ENCODE peak calls at places on chromosome 11, in six cellular contexts. Z, H, S, M, J and V are unnamed samples.

GRCh38 chr11:8689726-8690255 is 7.2 kb downstream of the RPL27A start:
- DNase-seq in H (peak), M (no peak), Z (no peak), S (no peak), J (no peak), V (no peak)

GRCh38 chr11:68003846-68004550 is at the start of gene UNC93B1:
- DNase-seq in J (peak), S (peak), Z (peak), M (peak), H (peak), V (peak)

GRCh38 chr11:31818874-31819331 is 7.8 kb upstream of the PAX6 start:
- DNase-seq in Z (no peak), M (no peak), J (peak), H (no peak), S (no peak), V (no peak)

GRCh38 chr11:19321351-19321750 is 80.6 kb upstream of the E2F8 start:
- DNase-seq in H (no peak), M (no peak), J (peak), S (no peak), Z (no peak), V (no peak)

GRCh38 chr11:91795139-91795887 is 429.3 kb upstream of the FAT3 start:
- DNase-seq in M (no peak), S (no peak), H (peak), Z (peak), J (no peak), V (no peak)

GRCh38 chr11:131924001-131924400 is 553.6 kb downstream of the NTM start:
- DNase-seq in H (no peak), Z (no peak), S (no peak), J (no peak), M (no peak), V (no peak)

GRCh38 chr11:9313648-9314290 is 624 bp downstream of the TMEM41B start:
- DNase-seq in S (peak), M (peak), H (peak), Z (peak), J (peak), V (peak)

GRCh38 chr11:93942176-93942575 is 79.0 kb upstream of the HEPHL1 start:
- DNase-seq in H (no peak), M (no peak), J (no peak), Z (no peak), S (no peak), V (no peak)

GRCh38 chr11:121961228-121961860 is 154.7 kb downstream of the BLID start:
- DNase-seq in M (no peak), H (no peak), Z (no peak), S (no peak), J (no peak), V (no peak)

GRCh38 chr11:93952082-93952780 is 68.9 kb upstream of the HEPHL1 start:
- DNase-seq in J (no peak), Z (no peak), H (no peak), M (no peak), S (peak), V (no peak)

DNA sequence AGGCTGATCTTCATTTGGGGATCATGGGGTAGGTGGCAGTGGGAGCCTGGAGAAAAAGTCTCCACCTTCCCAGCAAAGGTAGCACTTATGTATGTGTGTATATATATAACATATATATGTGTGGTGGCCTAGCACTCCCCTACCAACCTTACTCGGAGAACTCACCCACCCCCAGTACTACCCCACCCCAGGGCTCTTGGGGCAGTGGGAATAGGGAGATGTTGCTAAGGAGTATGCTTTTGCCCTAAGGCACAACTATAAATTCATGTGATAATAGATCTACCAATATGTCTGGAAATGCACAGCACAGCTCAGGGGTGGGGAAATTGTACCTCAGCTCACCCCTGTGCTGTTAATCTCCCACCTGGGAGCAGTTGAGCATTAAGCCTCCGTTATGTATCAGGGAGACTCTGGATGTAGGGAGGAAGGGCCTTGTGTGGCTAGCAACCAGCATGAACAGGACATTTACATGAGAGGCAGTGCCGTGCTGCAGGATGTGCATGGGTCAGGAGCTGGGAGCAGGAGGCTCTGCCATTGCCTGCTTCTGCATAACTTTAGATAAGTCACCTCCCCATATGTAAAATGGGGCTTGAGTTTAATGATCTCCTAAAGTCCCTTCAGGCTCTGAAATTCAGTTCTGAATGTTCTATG is 57.3 kb downstream of the C11orf91 start:
- DNase-seq in J (peak), Z (no peak), S (no peak), M (no peak), H (no peak), V (no peak)
- H3K27ac ChIP-seq in J (no peak), Z (peak), S (no peak), M (no peak), H (no peak), V (peak)

GRCh38 chr11:69283446-69283845 is 10.5 kb upstream of the MYEOV start:
- DNase-seq in H (no peak), Z (no peak), J (no peak), M (no peak), S (no peak), V (no peak)
- H3K4me2 ChIP-seq in H (no peak), Z (no peak), J (no peak), M (no peak), S (no peak), V (no peak)

GRCh38 chr11:76252625-76253024 is 46.3 kb upstream of the WNT11 start:
- DNase-seq in M (no peak), H (no peak), J (no peak), S (no peak), Z (no peak), V (no peak)

GRCh38 chr11:76249195-76249741 is 43.0 kb upstream of the WNT11 start:
- DNase-seq in Z (no peak), S (no peak), M (no peak), H (no peak), J (no peak), V (no peak)

GRCh38 chr11:76251223-76251575 is 44.9 kb upstream of the WNT11 start:
- DNase-seq in H (no peak), M (no peak), J (no peak), S (no peak), Z (no peak), V (no peak)

GRCh38 chr11:76251576-76251975 is 45.3 kb upstream of the WNT11 start:
- DNase-seq in Z (no peak), S (no peak), H (no peak), M (no peak), J (no peak), V (no peak)

DNA sequence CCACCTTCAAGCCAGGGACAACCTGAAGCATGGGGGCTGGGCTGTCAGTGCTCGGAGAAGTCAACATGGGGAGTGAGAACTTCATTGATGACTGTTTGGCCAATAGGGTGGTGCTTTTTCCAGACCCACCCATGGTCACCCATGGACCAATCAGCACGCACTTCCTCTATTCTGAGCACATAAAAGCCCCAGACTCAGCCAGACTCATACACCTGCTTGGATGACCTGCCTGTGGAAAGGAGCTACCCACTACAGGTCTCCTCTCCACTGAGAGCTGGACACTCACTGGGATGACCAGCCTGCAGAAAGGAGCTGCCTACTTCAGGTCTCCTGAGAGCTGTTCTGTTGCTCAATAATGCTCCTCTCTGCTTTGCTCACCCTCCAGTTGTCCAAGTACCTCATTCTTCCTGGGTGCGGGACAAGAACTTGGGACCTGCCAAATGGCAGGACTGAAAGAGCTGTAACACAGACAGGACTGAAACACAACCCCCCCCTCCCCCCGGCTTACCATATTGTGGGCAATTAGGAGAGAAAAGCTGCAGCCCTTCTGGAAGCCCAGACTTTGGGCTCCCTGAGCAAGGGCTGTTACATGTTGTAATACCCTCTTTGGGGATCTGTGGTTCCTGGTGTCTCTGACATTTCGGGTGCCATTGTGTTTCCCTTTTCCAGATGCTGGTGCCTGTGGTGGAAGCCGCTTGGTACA is 44.4 kb upstream of the WNT11 start:
- DNase-seq in J (no peak), H (no peak), M (no peak), Z (no peak), S (no peak), V (no peak)
- H2AFZ ChIP-seq in J (no peak), H (no peak), M (no peak), Z (no peak), S (no peak), V (no peak)

GRCh38 chr11:119206512-119207299 is 567 bp downstream of the CBL start:
- DNase-seq in H (no peak), J (peak), M (no peak), Z (peak), S (peak), V (no peak)

GRCh38 chr11:119205574-119206511 is at the start of gene CBL:
- DNase-seq in S (peak), M (peak), Z (peak), H (peak), J (peak), V (peak)

GRCh38 chr11:119207607-119208006 is 1.5 kb downstream of the CBL start:
- DNase-seq in S (no peak), M (no peak), H (no peak), J (no peak), Z (no peak), V (no peak)

GRCh38 chr11:119209186-119209585 is 3.0 kb downstream of the CBL start:
- DNase-seq in J (no peak), S (no peak), M (no peak), H (no peak), Z (no peak), V (no peak)

GRCh38 chr11:119207300-119207570 is 1.1 kb downstream of the CBL start:
- DNase-seq in Z (no peak), H (peak), M (peak), S (peak), J (no peak), V (peak)
- H3K27ac ChIP-seq in Z (no peak), H (peak), M (no peak), S (peak), J (peak), V (peak)

GRCh38 chr11:114078423-114078822 is 18.9 kb downstream of the ZBTB16 start:
- DNase-seq in J (no peak), S (peak), H (no peak), Z (no peak), M (no peak), V (no peak)

GRCh38 chr11:114080769-114081168 is 21.3 kb downstream of the ZBTB16 start:
- DNase-seq in Z (no peak), M (no peak), S (no peak), H (no peak), J (no peak), V (no peak)

GRCh38 chr11:114079406-114080072 is 20.0 kb downstream of the ZBTB16 start:
- DNase-seq in Z (no peak), M (no peak), H (no peak), J (no peak), S (no peak), V (no peak)

GRCh38 chr11:114081641-114082414 is 22.3 kb downstream of the ZBTB16 start:
- DNase-seq in H (peak), J (no peak), Z (no peak), S (peak), M (peak), V (no peak)

DNA sequence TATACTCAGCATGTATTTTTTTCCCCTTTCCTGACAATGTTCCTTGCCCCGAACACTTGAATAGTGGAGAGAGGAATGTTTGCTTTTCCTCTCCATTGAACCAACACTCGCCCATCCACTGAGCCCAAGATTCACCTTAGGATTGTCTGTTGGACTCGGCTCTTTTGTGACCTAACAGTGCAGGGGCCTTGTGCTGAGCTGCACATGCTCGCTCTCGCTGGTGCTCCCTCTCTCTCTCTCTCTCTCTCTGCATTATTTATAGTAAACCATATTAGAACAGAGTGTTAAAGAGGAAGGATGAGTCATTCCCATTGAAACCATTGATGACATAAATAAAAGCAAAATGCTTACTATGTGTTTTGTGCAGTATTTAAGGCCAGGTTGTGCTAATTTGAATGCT is 20.7 kb downstream of the ZBTB16 start:
- DNase-seq in S (no peak), H (no peak), J (no peak), M (peak), Z (no peak), V (no peak)
- H3K4me2 ChIP-seq in S (peak), H (no peak), J (no peak), M (peak), Z (no peak), V (no peak)

GRCh38 chr11:62103141-62103540 is 20.7 kb upstream of the INCENP start:
- DNase-seq in M (no peak), Z (no peak), H (no peak), S (no peak), J (no peak), V (no peak)

GRCh38 chr11:62108017-62108750 is 15.6 kb upstream of the INCENP start:
- DNase-seq in Z (peak), S (peak), M (peak), H (peak), J (peak), V (peak)

GRCh38 chr11:62104816-62105610 is 18.8 kb upstream of the INCENP start:
- DNase-seq in J (no peak), H (peak), S (no peak), M (peak), Z (no peak), V (no peak)

GRCh38 chr11:62104001-62104400 is 19.8 kb upstream of the INCENP start:
- DNase-seq in S (no peak), J (no peak), H (no peak), M (no peak), Z (no peak), V (no peak)

GRCh38 chr11:62105611-62106245 is 18.1 kb upstream of the INCENP start:
- DNase-seq in M (no peak), S (no peak), H (no peak), J (no peak), Z (no peak), V (no peak)
- H2AFZ ChIP-seq in M (peak), S (no peak), H (no peak), J (peak), Z (no peak), V (peak)

GRCh38 chr11:111795333-111795985 is 29.3 kb upstream of the PPP2R1B start:
- DNase-seq in H (peak), M (no peak), J (no peak), S (no peak), Z (no peak), V (no peak)

GRCh38 chr11:111792314-111792713 is 26.1 kb upstream of the PPP2R1B start:
- DNase-seq in S (no peak), H (peak), M (no peak), J (no peak), Z (no peak), V (no peak)

GRCh38 chr11:111792955-111793500 is 26.8 kb upstream of the PPP2R1B start:
- DNase-seq in Z (no peak), J (no peak), M (no peak), S (no peak), H (no peak), V (no peak)

GRCh38 chr11:111796696-111797095 is 30.5 kb upstream of the PPP2R1B start:
- DNase-seq in H (no peak), Z (no peak), S (no peak), M (no peak), J (no peak), V (no peak)

GRCh38 chr11:111793863-111794262 is 27.7 kb upstream of the PPP2R1B start:
- DNase-seq in M (no peak), H (peak), Z (peak), J (no peak), S (no peak), V (peak)
- H3K27ac ChIP-seq in M (no peak), H (no peak), Z (no peak), J (no peak), S (no peak), V (no peak)